ENCODE peak calls at places on chromosome 2, in nine cellular contexts. O is body of pancreas, L is colonic mucosa, B is GM23248, G is left lung, N is MM.1S, Q is tibial artery, Y is A549, D is psoas muscle. S is an unnamed sample.

GRCh38 chr2:108587621-108588020 is 53.4 kb downstream of the LIMS1 start:
- DNase-seq in O (peak; percentile 47), L (no peak), B (peak; percentile 93), G (no peak), N (no peak), Q (no peak), Y (no peak), D (peak; percentile 71), S (no peak)

GRCh38 chr2:74556159-74556558 is 1.6 kb downstream of the DOK1 start:
- DNase-seq in O (no peak), L (no peak), B (no peak), G (no peak), N (no peak), Q (no peak), Y (no peak), D (no peak), S (no peak)

GRCh38 chr2:213152065-213152794 is 818 bp upstream of the IKZF2 start:
- DNase-seq in O (peak; percentile 74), L (peak; percentile 61), B (peak; percentile 90), G (peak; percentile 90), N (peak; percentile 50), Q (peak; percentile 85), Y (peak; percentile 35), D (peak; percentile 87), S (peak; percentile 78)

GRCh38 chr2:8620611-8621382 is 61.1 kb upstream of the ID2 start:
- DNase-seq in O (no peak), L (no peak), B (no peak), G (no peak), N (no peak), Q (no peak), Y (no peak), D (no peak), S (no peak)

GRCh38 chr2:157302492-157303099 is 23.0 kb downstream of the ERMN start:
- DNase-seq in O (peak; percentile 37), L (no peak), B (peak; percentile 81), G (no peak), N (peak; percentile 63), Q (no peak), Y (peak; percentile 31), D (no peak), S (no peak)

GRCh38 chr2:231298091-231298490 is 97.4 kb upstream of the B3GNT7 start:
- DNase-seq in O (no peak), L (no peak), B (no peak), G (no peak), N (no peak), Q (no peak), Y (no peak), D (no peak), S (no peak)

GRCh38 chr2:198945496-198945895 is 512.2 kb downstream of the SATB2 start:
- DNase-seq in O (no peak), L (no peak), B (no peak), G (no peak), N (no peak), Q (no peak), Y (no peak), D (no peak), S (no peak)

GRCh38 chr2:35510641-35511040 is 844.9 kb upstream of the CRIM1 start:
- DNase-seq in O (no peak), L (no peak), B (no peak), G (no peak), N (no peak), Q (no peak), Y (no peak), D (no peak), S (no peak)

GRCh38 chr2:42928161-42928691 is 135.8 kb upstream of the HAAO start:
- DNase-seq in O (no peak), L (peak; percentile 78), B (no peak), G (no peak), N (no peak), Q (no peak), Y (no peak), D (no peak), S (no peak)

GRCh38 chr2:60550984-60551240 is 2.5 kb downstream of the BCL11A start:
- DNase-seq in O (no peak), L (no peak), B (no peak), G (no peak), N (no peak), Q (no peak), Y (no peak), D (no peak), S (no peak)
- H3K4me3 ChIP-seq in O (no peak overlapping the region), L (peak overlapping the region; percentile 73), B (peak overlapping the region; percentile 82), G (peak overlapping the region; percentile 58), N (peak overlapping the region; percentile 91), Q (peak overlapping the region; percentile 55), Y (peak overlapping the region; percentile 63), D (peak overlapping the region; percentile 85), S (peak overlapping the region; percentile 71)

GRCh38 chr2:217792611-217793527 is 209.9 kb downstream of the TNS1 start:
- DNase-seq in O (no peak), L (no peak), B (peak; percentile 57), G (no peak), N (no peak), Q (peak; percentile 29), Y (no peak), D (no peak), S (no peak)
- H3K4me1 ChIP-seq in O (peaks cover 10% of the 10 kb centered on the region), L (no peaks in the 10 kb centered on the region), B (peaks cover 17% of the 10 kb centered on the region), G (peaks cover 5% of the 10 kb centered on the region), N (no peaks in the 10 kb centered on the region), Q (peaks cover 12% of the 10 kb centered on the region), Y (peaks cover 11% of the 10 kb centered on the region), D (peaks cover 45% of the 10 kb centered on the region), S (no peaks in the 10 kb centered on the region)

GRCh38 chr2:60885683-60886082 is 4.3 kb downstream of the REL start:
- DNase-seq in O (no peak), L (no peak), B (no peak), G (no peak), N (no peak), Q (no peak), Y (no peak), D (no peak), S (no peak)

GRCh38 chr2:60886962-60887361 is 5.6 kb downstream of the REL start:
- DNase-seq in O (no peak), L (no peak), B (no peak), G (no peak), N (no peak), Q (no peak), Y (no peak), D (no peak), S (no peak)

GRCh38 chr2:60882971-60883753 is 1.8 kb downstream of the REL start:
- DNase-seq in O (peak; percentile 32), L (peak; percentile 38), B (peak; percentile 39), G (no peak), N (peak; percentile 65), Q (no peak), Y (no peak), D (no peak), S (peak; percentile 68)

GRCh38 chr2:60883896-60884295 is 2.5 kb downstream of the REL start:
- DNase-seq in O (no peak), L (no peak), B (no peak), G (no peak), N (no peak), Q (no peak), Y (no peak), D (no peak), S (no peak)

DNA sequence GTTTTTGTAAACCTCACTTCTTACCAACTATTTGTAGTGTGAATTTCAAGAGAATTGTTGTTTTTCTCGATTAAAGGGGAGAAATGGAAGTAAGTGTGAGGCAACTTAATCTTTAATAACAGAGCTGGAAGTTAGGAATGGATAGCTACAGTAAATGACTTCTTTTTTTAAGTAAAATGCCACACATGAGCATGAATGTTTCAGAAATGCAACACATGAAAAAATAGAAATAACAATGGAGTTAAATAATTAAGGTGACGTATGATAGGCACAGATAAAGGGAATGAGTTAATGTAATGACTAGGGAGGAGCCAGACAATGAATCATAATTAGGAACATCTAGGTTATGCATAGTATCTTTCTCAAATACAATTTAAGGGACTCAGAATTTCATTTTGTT is 3.4 kb downstream of the REL start:
- DNase-seq in O (no peak), L (no peak), B (peak; percentile 71), G (no peak), N (no peak), Q (no peak), Y (no peak), D (no peak), S (no peak)
- H3K4me3 ChIP-seq in O (no peak overlapping the region), L (peak overlapping the region; percentile 72), B (peak overlapping the region; percentile 56), G (peak overlapping the region; percentile 87), N (no peak overlapping the region), Q (no peak overlapping the region), Y (peak overlapping the region; percentile 67), D (peak overlapping the region; percentile 85), S (no peak overlapping the region)

GRCh38 chr2:189162566-189162965 is 17.0 kb downstream of the COL5A2 start:
- DNase-seq in O (no peak), L (no peak), B (no peak), G (no peak), N (no peak), Q (no peak), Y (no peak), D (no peak), S (no peak)

GRCh38 chr2:189163889-189164288 is 15.7 kb downstream of the COL5A2 start:
- DNase-seq in O (no peak), L (no peak), B (peak; percentile 80), G (no peak), N (no peak), Q (no peak), Y (no peak), D (no peak), S (no peak)

GRCh38 chr2:189164732-189165131 is 14.8 kb downstream of the COL5A2 start:
- DNase-seq in O (no peak), L (no peak), B (peak; percentile 84), G (no peak), N (no peak), Q (no peak), Y (no peak), D (no peak), S (no peak)

GRCh38 chr2:189168876-189169499 is 10.6 kb downstream of the COL5A2 start:
- DNase-seq in O (no peak), L (no peak), B (peak; percentile 51), G (no peak), N (no peak), Q (no peak), Y (no peak), D (no peak), S (no peak)

GRCh38 chr2:189165656-189166380 is 13.7 kb downstream of the COL5A2 start:
- DNase-seq in O (no peak), L (no peak), B (peak; percentile 53), G (no peak), N (no peak), Q (no peak), Y (no peak), D (no peak), S (no peak)
- H3K4me1 ChIP-seq in O (no peaks in the 10 kb centered on the region), L (no peaks in the 10 kb centered on the region), B (peaks cover 89% of the 10 kb centered on the region), G (no peaks in the 10 kb centered on the region), N (no peaks in the 10 kb centered on the region), Q (peaks cover 46% of the 10 kb centered on the region), Y (peaks cover 87% of the 10 kb centered on the region), D (peaks cover 24% of the 10 kb centered on the region), S (peaks cover 8% of the 10 kb centered on the region)